ENCODE peak calls at places on chromosomes 13 and 19, in four cellular contexts. One of them, this sample, is unnamed.

GRCh38 chr13:112616586-112617381 is 28.8 kb upstream of the TUBGCP3 start:
- DNase-seq in HCT116: peak
- DNase-seq in K562: peak
- DNase-seq in HepG2: peak
- DNase-seq in this sample: peak

GRCh38 chr19:7925171-7925837 is 631 bp downstream of the CTXN1 start:
- DNase-seq in HCT116: peak
- DNase-seq in K562: peak
- DNase-seq in HepG2: peak
- DNase-seq in this sample: no peak

GRCh38 chr19:35299523-35300339 is 7.8 kb downstream of the MAG start:
- DNase-seq in HCT116: no peak
- DNase-seq in K562: peak
- DNase-seq in HepG2: no peak
- DNase-seq in this sample: no peak

GRCh38 chr13:44132710-44133109 is 240.9 kb upstream of the SERP2 start:
- DNase-seq in HCT116: peak
- DNase-seq in K562: no peak
- DNase-seq in HepG2: no peak
- DNase-seq in this sample: no peak

GRCh38 chr19:41161903-41162302 is 31.1 kb upstream of the CYP2S1 start:
- DNase-seq in HCT116: peak
- DNase-seq in K562: peak
- DNase-seq in HepG2: no peak
- DNase-seq in this sample: no peak

GRCh38 chr13:97285221-97285955 is 63.3 kb downstream of the MBNL2 start:
- DNase-seq in HCT116: no peak
- DNase-seq in K562: no peak
- DNase-seq in HepG2: no peak
- DNase-seq in this sample: no peak

GRCh38 chr13:62293081-62293480 is 877.4 kb upstream of the PCDH20 start:
- DNase-seq in HCT116: no peak
- DNase-seq in K562: no peak
- DNase-seq in HepG2: no peak
- DNase-seq in this sample: no peak

GRCh38 chr13:80262051-80262695 is 78.8 kb downstream of the SPRY2 start:
- DNase-seq in HCT116: no peak
- DNase-seq in K562: no peak
- DNase-seq in HepG2: no peak
- DNase-seq in this sample: no peak

GRCh38 chr13:40206241-40207109 is 460.0 kb downstream of the FOXO1 start:
- DNase-seq in HCT116: no peak
- DNase-seq in K562: no peak
- DNase-seq in HepG2: no peak
- DNase-seq in this sample: no peak

GRCh38 chr13:75800545-75800944 is 164.4 kb downstream of the LMO7 start:
- DNase-seq in HCT116: peak
- DNase-seq in K562: no peak
- DNase-seq in HepG2: no peak
- DNase-seq in this sample: no peak

GRCh38 chr13:28408235-28408848 is 86.6 kb downstream of the FLT1 start:
- DNase-seq in HCT116: no peak
- DNase-seq in K562: peak
- DNase-seq in HepG2: no peak
- DNase-seq in this sample: no peak

GRCh38 chr13:41505209-41505835 is 48.0 kb downstream of the RGCC start:
- DNase-seq in HCT116: no peak
- DNase-seq in K562: no peak
- DNase-seq in HepG2: no peak
- DNase-seq in this sample: no peak

GRCh38 chr13:76570485-76570884 is 315.7 kb downstream of the KCTD12 start:
- DNase-seq in HCT116: no peak
- DNase-seq in K562: no peak
- DNase-seq in HepG2: no peak
- DNase-seq in this sample: no peak

GRCh38 chr13:62747629-62748028 is 1332.0 kb upstream of the PCDH20 start:
- DNase-seq in HCT116: no peak
- DNase-seq in K562: no peak
- DNase-seq in HepG2: no peak
- DNase-seq in this sample: no peak

GRCh38 chr19:58572818-58573657 is at the start of gene MZF1:
- DNase-seq in HCT116: peak
- DNase-seq in K562: peak
- DNase-seq in HepG2: peak
- DNase-seq in this sample: peak

GRCh38 chr13:44470623-44471562 is 97.3 kb downstream of the SERP2 start:
- DNase-seq in HCT116: peak
- DNase-seq in K562: peak
- DNase-seq in HepG2: peak
- DNase-seq in this sample: no peak

GRCh38 chr19:10120538-10121198 is 969 bp upstream of the EIF3G start:
- DNase-seq in HCT116: no peak
- DNase-seq in K562: no peak
- DNase-seq in HepG2: no peak
- DNase-seq in this sample: no peak

GRCh38 chr19:51702754-51703654 is 9.9 kb downstream of the SPACA6 start:
- DNase-seq in HCT116: no peak
- DNase-seq in K562: peak
- DNase-seq in HepG2: no peak
- DNase-seq in this sample: no peak

GRCh38 chr19:40223135-40223822 is 3.2 kb downstream of the CCNP start:
- DNase-seq in HCT116: no peak
- DNase-seq in K562: no peak
- DNase-seq in HepG2: no peak
- DNase-seq in this sample: no peak

GRCh38 chr19:18366027-18366435 is 19.9 kb upstream of the GDF15 start:
- DNase-seq in HCT116: no peak
- DNase-seq in K562: no peak
- DNase-seq in HepG2: no peak
- DNase-seq in this sample: no peak

GRCh38 chr19:12603714-12604113 is 6.9 kb downstream of the ZNF490 start:
- DNase-seq in HCT116: no peak
- DNase-seq in K562: no peak
- DNase-seq in HepG2: no peak
- DNase-seq in this sample: no peak

GRCh38 chr13:87314822-87315221 is 356.3 kb upstream of the SLITRK5 start:
- DNase-seq in HCT116: no peak
- DNase-seq in K562: no peak
- DNase-seq in HepG2: no peak
- DNase-seq in this sample: no peak
- TF ChIP-seq TCF7L2 in HCT116: no peak
- TF ChIP-seq TCF7L2 in K562: no peak
- TF ChIP-seq TCF7L2 in HepG2: no peak
- TF ChIP-seq TCF7L2 in this sample: no peak

GRCh38 chr13:110233181-110233641 is 73.7 kb downstream of the COL4A1 start:
- DNase-seq in HCT116: no peak
- DNase-seq in K562: no peak
- DNase-seq in HepG2: no peak
- DNase-seq in this sample: no peak
- TF ChIP-seq SIN3A in HCT116: no peak
- TF ChIP-seq SIN3A in K562: no peak
- TF ChIP-seq SIN3A in HepG2: no peak
- TF ChIP-seq SIN3A in this sample: no peak

GRCh38 chr13:20182231-20182846 is 10.4 kb downstream of the GJB2 start:
- DNase-seq in HCT116: peak
- DNase-seq in K562: peak
- DNase-seq in HepG2: peak
- DNase-seq in this sample: peak
- TF ChIP-seq TCF7L2 in HCT116: no peak
- TF ChIP-seq TCF7L2 in K562: no peak
- TF ChIP-seq TCF7L2 in HepG2: no peak
- TF ChIP-seq TCF7L2 in this sample: no peak

DNA sequence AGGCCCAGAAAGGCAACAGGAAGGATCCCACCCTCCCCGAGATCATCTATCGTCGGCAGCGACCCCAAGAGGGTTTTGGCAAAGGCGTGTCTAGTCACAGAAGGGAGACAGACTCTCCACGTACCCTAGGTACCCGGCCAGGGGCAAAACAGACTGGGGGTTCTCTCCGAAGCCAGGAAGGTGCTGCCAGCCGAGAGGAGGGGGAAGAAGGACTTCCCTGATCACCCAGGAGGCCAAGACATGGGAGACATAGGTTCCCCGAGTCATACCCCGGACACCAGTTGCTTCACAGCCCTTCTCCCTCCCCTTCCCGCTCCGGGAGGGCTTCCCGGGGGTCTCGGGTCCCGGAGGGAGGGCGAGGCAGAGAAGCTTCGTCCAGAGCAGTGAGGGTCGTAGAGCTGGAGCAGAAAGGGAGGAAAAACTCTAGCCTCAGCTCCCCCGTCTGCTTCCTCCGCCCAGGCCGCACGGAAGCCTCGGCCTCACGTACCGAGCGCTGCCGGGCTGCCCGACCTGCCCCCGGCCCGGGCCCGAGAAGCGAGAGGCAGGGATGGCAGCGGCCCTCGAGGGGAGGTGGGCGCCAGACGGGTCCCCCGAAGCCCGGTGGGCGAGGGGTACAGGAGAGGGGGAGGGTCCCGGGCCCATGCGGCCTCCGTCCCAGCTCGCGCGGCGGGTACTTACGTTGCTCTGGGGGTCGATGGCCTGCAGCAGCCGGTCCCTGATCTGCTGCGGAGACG is 643 bp downstream of the MED26 start:
- DNase-seq in HCT116: no peak
- DNase-seq in K562: no peak
- DNase-seq in HepG2: peak
- DNase-seq in this sample: no peak
- TF ChIP-seq SIN3A in HCT116: no peak
- TF ChIP-seq SIN3A in K562: peak
- TF ChIP-seq SIN3A in HepG2: peak
- TF ChIP-seq SIN3A in this sample: no peak

GRCh38 chr13:103140001-103140671 is 73.9 kb upstream of the SLC10A2 start:
- DNase-seq in HCT116: peak
- DNase-seq in K562: peak
- DNase-seq in HepG2: peak
- DNase-seq in this sample: peak
- TF ChIP-seq TCF7L2 in HCT116: no peak
- TF ChIP-seq TCF7L2 in K562: no peak
- TF ChIP-seq TCF7L2 in HepG2: no peak
- TF ChIP-seq TCF7L2 in this sample: no peak

GRCh38 chr19:44050740-44051653 is 839 bp upstream of the ZNF223 start:
- DNase-seq in HCT116: no peak
- DNase-seq in K562: no peak
- DNase-seq in HepG2: no peak
- DNase-seq in this sample: no peak
- TF ChIP-seq SIN3A in HCT116: no peak
- TF ChIP-seq SIN3A in K562: no peak
- TF ChIP-seq SIN3A in HepG2: no peak
- TF ChIP-seq SIN3A in this sample: no peak

DNA sequence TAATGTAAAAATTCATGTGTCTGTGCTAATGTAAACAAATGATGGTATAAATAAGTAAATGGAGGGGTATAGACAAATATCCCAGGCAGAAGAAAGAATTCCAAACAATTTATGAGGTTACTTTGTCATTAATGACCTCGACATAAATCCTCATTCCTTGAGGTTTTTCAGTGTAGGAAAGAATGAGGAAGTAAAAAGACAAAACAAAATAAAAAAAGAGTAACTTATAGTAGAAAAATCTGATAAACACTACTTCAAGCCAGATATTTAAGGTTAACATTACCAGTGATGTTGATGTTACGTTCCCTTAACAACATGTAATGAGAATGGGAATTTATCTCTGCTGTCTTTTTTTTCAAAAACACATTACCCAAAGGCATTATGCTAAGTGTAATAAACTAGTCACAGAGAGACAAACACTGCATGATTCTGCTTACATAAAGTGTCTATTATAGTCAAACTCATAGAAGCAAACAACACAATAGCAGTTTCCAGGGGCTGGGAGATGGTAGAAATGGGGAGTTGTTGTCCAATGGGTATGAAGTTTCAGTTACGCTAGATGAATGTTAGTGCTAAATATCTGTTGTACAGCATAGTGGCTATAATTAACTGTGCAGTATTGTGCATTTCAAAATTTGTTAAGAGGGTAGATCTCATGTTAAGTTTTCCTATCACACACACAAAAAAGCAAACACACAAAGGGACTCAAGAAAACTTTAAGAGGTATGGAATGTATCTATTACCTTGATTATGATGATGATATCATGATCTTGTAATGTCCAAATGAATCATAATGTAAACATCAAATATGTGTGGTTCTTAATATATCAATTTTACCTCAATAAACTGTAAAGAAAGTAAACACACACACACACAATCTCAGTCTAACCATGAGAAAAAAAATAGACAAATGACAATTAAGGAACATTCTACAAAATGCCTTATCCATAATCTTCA is 934.9 kb downstream of the SLITRK1 start:
- DNase-seq in HCT116: no peak
- DNase-seq in K562: no peak
- DNase-seq in HepG2: no peak
- DNase-seq in this sample: no peak
- TF ChIP-seq TCF7L2 in HCT116: no peak
- TF ChIP-seq TCF7L2 in K562: no peak
- TF ChIP-seq TCF7L2 in HepG2: no peak
- TF ChIP-seq TCF7L2 in this sample: no peak

GRCh38 chr19:49475995-49476880 is 2.2 kb downstream of the FLT3LG start:
- DNase-seq in HCT116: no peak
- DNase-seq in K562: peak
- DNase-seq in HepG2: no peak
- DNase-seq in this sample: no peak
- TF ChIP-seq SIN3A in HCT116: no peak
- TF ChIP-seq SIN3A in K562: no peak
- TF ChIP-seq SIN3A in HepG2: no peak
- TF ChIP-seq SIN3A in this sample: no peak

DNA sequence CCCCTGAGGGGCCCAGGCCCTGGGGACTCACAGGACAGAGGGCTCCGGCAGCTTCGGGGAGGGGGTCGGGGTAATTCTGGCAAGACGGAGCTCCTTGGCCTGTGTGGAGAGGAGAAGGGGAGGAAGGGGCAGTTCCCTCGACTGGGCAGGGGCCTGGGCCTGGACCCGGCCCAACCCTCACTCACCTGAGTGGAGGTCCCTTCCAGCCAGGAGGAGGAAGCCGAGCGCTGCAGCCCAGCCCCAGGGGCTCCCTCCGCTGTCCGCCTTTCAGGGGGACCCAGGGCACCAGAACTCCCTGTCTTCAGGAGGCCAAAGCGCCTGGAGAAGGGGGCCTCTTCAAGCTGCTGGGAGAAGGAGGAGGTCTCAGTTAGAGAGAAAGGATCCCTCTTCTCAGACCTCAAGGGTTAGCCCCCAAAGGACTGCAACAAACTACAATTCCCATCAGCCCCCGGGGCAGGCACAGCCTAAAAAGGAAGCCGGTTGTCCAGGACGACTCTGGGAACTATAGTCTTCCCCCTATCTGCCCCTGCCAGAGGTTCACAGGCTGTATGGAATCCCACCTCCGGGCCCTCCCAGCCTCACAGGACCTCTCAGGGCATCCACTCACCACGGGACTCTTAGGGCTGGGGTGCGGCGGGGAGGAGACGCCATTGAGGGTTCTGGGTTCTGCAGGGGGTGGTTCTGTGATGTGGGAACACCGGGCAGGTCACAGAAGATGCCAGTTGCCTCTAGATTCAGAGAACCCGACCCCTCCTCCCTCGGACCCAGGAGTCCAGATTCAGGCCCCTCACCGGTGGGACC is 19.8 kb downstream of the EPS8L1 start:
- DNase-seq in HCT116: no peak
- DNase-seq in K562: peak
- DNase-seq in HepG2: no peak
- DNase-seq in this sample: no peak
- TF ChIP-seq TCF7L2 in HCT116: no peak
- TF ChIP-seq TCF7L2 in K562: no peak
- TF ChIP-seq TCF7L2 in HepG2: no peak
- TF ChIP-seq TCF7L2 in this sample: no peak

This sample was measured in Panc1.